ENCODE peak calls at places on chromosomes 2 and 18, in seven cellular contexts. P is stimulated activated CD4-positive, alpha-beta T cell treated with anti-CD3 and anti-CD28 coated beads, Interleukin-2, amount 100 ng/mL, for 48 hours; Z is AG08395; E is NCI-H2029 treated with DMSO at 0.1 percent for 48 hours; G is CD8-positive, alpha-beta memory T cell; Y is frontal cortex; V is GM23248. U is an unnamed sample.

GRCh38 chr2:29455202-29455885 is 340.1 kb downstream of the CLIP4 start:
- DNase-seq in Y (peak), G (no peak), E (no peak), V (peak), P (no peak), Z (no peak), U (no peak)

GRCh38 chr2:240820014-240820606 is at the start of gene KIF1A:
- DNase-seq in Y (peak), V (no peak), E (no peak), Z (no peak), P (no peak), G (no peak), U (peak)

GRCh38 chr2:118667964-118668363 is 179.5 kb downstream of the EN1 start:
- DNase-seq in Z (peak), E (no peak), G (no peak), P (no peak), Y (no peak), V (peak), U (no peak)

GRCh38 chr2:12299431-12299830 is 417.3 kb upstream of the TRIB2 start:
- DNase-seq in E (no peak), P (no peak), Z (no peak), Y (no peak), V (no peak), G (no peak), U (no peak)

GRCh38 chr18:44195394-44196140 is 485.1 kb upstream of the SETBP1 start:
- DNase-seq in P (no peak), E (no peak), Y (no peak), V (peak), G (no peak), Z (no peak), U (no peak)

GRCh38 chr2:201057089-201057499 is 14.4 kb downstream of the HYCC2 start:
- DNase-seq in V (peak), Y (no peak), Z (no peak), E (no peak), P (no peak), G (no peak), U (no peak)

GRCh38 chr2:133942363-133942762 is 311.5 kb upstream of the MGAT5 start:
- DNase-seq in V (no peak), E (no peak), P (no peak), G (no peak), Z (no peak), Y (no peak), U (no peak)

GRCh38 chr2:20584045-20584636 is 66.8 kb downstream of the HS1BP3 start:
- DNase-seq in Y (no peak), P (no peak), E (no peak), V (peak), G (no peak), Z (peak), U (peak)

GRCh38 chr2:113117594-113118262 is 9.7 kb upstream of the IL1RN start:
- DNase-seq in P (peak), Z (peak), E (no peak), G (no peak), Y (no peak), V (peak), U (no peak)